ENCODE peak calls at places on chromosomes 12 and 14, in four cellular contexts. B is A673, H is dorsolateral prefrontal cortex, M is RWPE1. P is an unnamed sample.

GRCh38 chr12:89980236-89980635 is 271.6 kb upstream of the ATP2B1 start:
- DNase-seq in B (peak), H (no peak), M (peak), P (no peak)

GRCh38 chr12:64610092-64610659 is at the start of gene RASSF3:
- DNase-seq in B (peak), H (no peak), M (peak), P (peak)

GRCh38 chr12:64946132-64946829 is 121.8 kb downstream of the TBC1D30 start:
- DNase-seq in B (no peak), H (peak), M (no peak), P (no peak)

GRCh38 chr12:18899162-18899561 is 161.2 kb downstream of the CAPZA3 start:
- DNase-seq in B (no peak), H (no peak), M (no peak), P (no peak)

GRCh38 chr12:79402626-79403025 is 288.1 kb downstream of the PAWR start:
- DNase-seq in B (no peak), H (no peak), M (no peak), P (no peak)

GRCh38 chr12:121787063-121787774 is 6.3 kb downstream of the RHOF start:
- DNase-seq in B (no peak), H (no peak), M (no peak), P (no peak)

GRCh38 chr12:76880156-76881023 is 1.6 kb upstream of the CSRP2 start:
- DNase-seq in B (no peak), H (no peak), M (no peak), P (no peak)

GRCh38 chr14:64513271-64513670 is 8.7 kb downstream of the ZBTB1 start:
- DNase-seq in B (no peak), H (no peak), M (no peak), P (no peak)

GRCh38 chr14:65045691-65046090 is 56.6 kb downstream of the MAX start:
- DNase-seq in B (no peak), H (no peak), M (no peak), P (no peak)

GRCh38 chr14:76154539-76155126 is 2.9 kb downstream of the GPATCH2L start:
- DNase-seq in B (no peak), H (no peak), M (no peak), P (peak)

GRCh38 chr14:76151398-76152332 is at the start of gene GPATCH2L:
- DNase-seq in B (peak), H (peak), M (peak), P (peak)

GRCh38 chr14:76149196-76149595 is 2.5 kb upstream of the GPATCH2L start:
- DNase-seq in B (no peak), H (no peak), M (no peak), P (no peak)

GRCh38 chr14:76153919-76154318 is 2.2 kb downstream of the GPATCH2L start:
- DNase-seq in B (no peak), H (no peak), M (no peak), P (no peak)

DNA sequence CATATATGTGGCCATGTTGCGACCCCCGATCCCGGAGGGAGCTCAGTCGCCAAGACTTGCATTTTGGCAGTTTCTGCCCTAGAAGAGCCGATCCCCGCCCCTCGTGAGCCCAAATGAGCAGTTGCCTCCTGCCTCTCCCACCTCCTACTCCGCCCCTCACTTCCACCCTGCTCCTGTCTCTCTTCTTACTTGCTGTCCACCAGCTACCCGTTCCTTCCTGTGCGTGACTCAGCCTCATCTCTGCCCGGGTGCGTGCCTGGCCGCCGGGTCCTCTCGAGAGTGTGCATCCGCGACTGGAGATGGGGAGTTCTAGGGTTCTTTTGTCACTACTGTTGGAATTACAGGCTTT is 585 bp downstream of the GPATCH2L start:
- DNase-seq in B (peak), H (peak), M (peak), P (peak)
- H3K27ac ChIP-seq in B (peak), H (no peak), M (peak), P (no peak)

GRCh38 chr14:100076630-100077029 is 11.4 kb downstream of the EVL start:
- DNase-seq in B (no peak), H (no peak), M (peak), P (no peak)
- H3K27ac ChIP-seq in B (no peak), H (no peak), M (peak), P (no peak)

DNA sequence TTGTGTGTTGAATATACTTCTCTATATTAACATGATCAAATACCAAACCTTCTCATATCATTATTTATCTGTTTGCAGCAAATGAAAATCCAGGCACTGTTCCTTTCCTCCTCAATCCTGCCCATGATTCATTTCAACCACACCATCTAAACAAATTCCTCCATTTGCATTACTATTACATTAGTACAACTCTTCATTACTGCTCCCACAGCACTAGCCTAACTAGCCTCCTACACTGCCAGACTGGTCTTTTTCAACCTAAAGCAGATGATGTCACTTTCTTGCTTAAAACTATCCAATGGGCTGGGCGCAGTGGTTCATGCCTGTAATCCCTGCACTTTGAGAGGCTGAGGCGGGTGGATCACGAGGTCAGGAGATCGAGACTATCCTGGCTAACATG is 117.3 kb upstream of the MYF6 start:
- DNase-seq in B (no peak), H (no peak), M (no peak), P (no peak)
- H3K27ac ChIP-seq in B (no peak), H (no peak), M (no peak), P (no peak)

DNA sequence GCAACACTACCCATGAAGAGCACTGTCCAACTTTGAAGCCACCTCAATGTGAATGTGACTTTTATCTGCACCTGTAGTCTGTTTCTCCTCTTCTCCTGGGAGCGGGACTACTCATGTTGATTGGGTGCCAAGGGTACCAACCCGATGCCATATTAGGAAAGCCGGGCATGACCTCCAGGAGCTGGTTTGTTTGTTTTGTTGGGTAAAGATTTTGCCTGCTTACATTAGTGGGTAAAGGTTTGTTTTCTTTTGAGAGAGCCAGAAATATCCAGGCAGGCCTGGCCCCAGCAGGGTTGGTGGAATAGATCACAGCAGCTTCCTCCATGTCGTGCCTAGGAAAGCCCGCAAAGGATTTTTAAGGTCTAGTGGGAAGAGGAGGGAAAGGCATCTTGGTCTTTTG is 19.7 kb upstream of the ITPK1 start:
- DNase-seq in B (no peak), H (no peak), M (no peak), P (no peak)
- H3K27ac ChIP-seq in B (no peak), H (no peak), M (peak), P (no peak)

P was measured in mesendoderm.